ENCODE peak calls at places on chromosomes 1 and 21, in seven cellular contexts. One of them, this sample, is unnamed.
A peak's percentile ranks its signal among the peaks of the same experiment; 100 is the strongest.

GRCh38 chr1:241142493-241142892 is 214.5 kb downstream of the RGS7 start:
- DNase-seq in lower lobe of right lung: no peak
- DNase-seq in brain microvascular endothelial cell: no peak
- DNase-seq in GM23338: peak; percentile 73
- DNase-seq in IMR-90: no peak
- DNase-seq in osteoblast: no peak
- DNase-seq in SJSA1: no peak
- DNase-seq in this sample: no peak

GRCh38 chr1:5690878-5691277 is 301.3 kb downstream of the NPHP4 start:
- DNase-seq in lower lobe of right lung: no peak
- DNase-seq in brain microvascular endothelial cell: no peak
- DNase-seq in GM23338: no peak
- DNase-seq in IMR-90: no peak
- DNase-seq in osteoblast: no peak
- DNase-seq in SJSA1: no peak
- DNase-seq in this sample: peak; percentile 40

GRCh38 chr1:205983925-205984725 is 19.1 kb downstream of the RAB7B start:
- DNase-seq in lower lobe of right lung: peak; percentile 67
- DNase-seq in brain microvascular endothelial cell: no peak
- DNase-seq in GM23338: peak; percentile 86
- DNase-seq in IMR-90: peak; percentile 55
- DNase-seq in osteoblast: peak; percentile 94
- DNase-seq in SJSA1: peak; percentile 25
- DNase-seq in this sample: peak; percentile 85

GRCh38 chr1:216600730-216601426 is 122.4 kb downstream of the ESRRG start:
- DNase-seq in lower lobe of right lung: peak; percentile 83
- DNase-seq in brain microvascular endothelial cell: peak; percentile 62
- DNase-seq in GM23338: peak; percentile 89
- DNase-seq in IMR-90: peak; percentile 78
- DNase-seq in osteoblast: peak; percentile 93
- DNase-seq in SJSA1: peak; percentile 89
- DNase-seq in this sample: peak; percentile 81

GRCh38 chr1:83606416-83606955 is 392.4 kb downstream of the TTLL7 start:
- DNase-seq in lower lobe of right lung: no peak
- DNase-seq in brain microvascular endothelial cell: no peak
- DNase-seq in GM23338: no peak
- DNase-seq in IMR-90: no peak
- DNase-seq in osteoblast: no peak
- DNase-seq in SJSA1: no peak
- DNase-seq in this sample: no peak

GRCh38 chr1:4173731-4174130 is 273.7 kb upstream of the C1orf174 start:
- DNase-seq in lower lobe of right lung: no peak
- DNase-seq in brain microvascular endothelial cell: no peak
- DNase-seq in GM23338: no peak
- DNase-seq in IMR-90: no peak
- DNase-seq in osteoblast: no peak
- DNase-seq in SJSA1: no peak
- DNase-seq in this sample: no peak

GRCh38 chr1:61287734-61288133 is 205.4 kb downstream of the NFIA start:
- DNase-seq in lower lobe of right lung: no peak
- DNase-seq in brain microvascular endothelial cell: peak; percentile 89
- DNase-seq in GM23338: no peak
- DNase-seq in IMR-90: peak; percentile 79
- DNase-seq in osteoblast: peak; percentile 70
- DNase-seq in SJSA1: no peak
- DNase-seq in this sample: no peak

GRCh38 chr1:1921901-1922753 is 3.0 kb upstream of the TMEM52 start:
- DNase-seq in lower lobe of right lung: no peak
- DNase-seq in brain microvascular endothelial cell: no peak
- DNase-seq in GM23338: no peak
- DNase-seq in IMR-90: no peak
- DNase-seq in osteoblast: peak; percentile 89
- DNase-seq in SJSA1: no peak
- DNase-seq in this sample: no peak

GRCh38 chr1:20323613-20323920 is 32.9 kb downstream of the VWA5B1 start:
- DNase-seq in lower lobe of right lung: no peak
- DNase-seq in brain microvascular endothelial cell: no peak
- DNase-seq in GM23338: no peak
- DNase-seq in IMR-90: peak; percentile 12
- DNase-seq in osteoblast: peak; percentile 86
- DNase-seq in SJSA1: no peak
- DNase-seq in this sample: no peak

GRCh38 chr21:37207441-37208009 is 59.6 kb downstream of the VPS26C start:
- DNase-seq in lower lobe of right lung: no peak
- DNase-seq in brain microvascular endothelial cell: no peak
- DNase-seq in GM23338: no peak
- DNase-seq in IMR-90: no peak
- DNase-seq in osteoblast: no peak
- DNase-seq in SJSA1: peak; percentile 43
- DNase-seq in this sample: no peak

GRCh38 chr1:7705048-7705907 is 65.8 kb upstream of the VAMP3 start:
- DNase-seq in lower lobe of right lung: peak; percentile 71
- DNase-seq in brain microvascular endothelial cell: no peak
- DNase-seq in GM23338: peak; percentile 76
- DNase-seq in IMR-90: no peak
- DNase-seq in osteoblast: no peak
- DNase-seq in SJSA1: no peak
- DNase-seq in this sample: peak; percentile 80

GRCh38 chr1:234970371-234970730 is 158.3 kb downstream of the TOMM20 start:
- DNase-seq in lower lobe of right lung: no peak
- DNase-seq in brain microvascular endothelial cell: peak; percentile 88
- DNase-seq in GM23338: no peak
- DNase-seq in IMR-90: peak; percentile 98
- DNase-seq in osteoblast: peak; percentile 58
- DNase-seq in SJSA1: no peak
- DNase-seq in this sample: no peak

GRCh38 chr21:38306833-38307232 is 50.0 kb downstream of the KCNJ15 start:
- DNase-seq in lower lobe of right lung: no peak
- DNase-seq in brain microvascular endothelial cell: peak; percentile 96
- DNase-seq in GM23338: no peak
- DNase-seq in IMR-90: peak; percentile 99
- DNase-seq in osteoblast: peak; percentile 86
- DNase-seq in SJSA1: no peak
- DNase-seq in this sample: no peak

GRCh38 chr1:172460177-172460576 is 16.3 kb upstream of the PIGC start:
- DNase-seq in lower lobe of right lung: no peak
- DNase-seq in brain microvascular endothelial cell: no peak
- DNase-seq in GM23338: no peak
- DNase-seq in IMR-90: no peak
- DNase-seq in osteoblast: no peak
- DNase-seq in SJSA1: no peak
- DNase-seq in this sample: no peak

GRCh38 chr1:162397039-162397448 is 14.9 kb downstream of the SH2D1B start:
- DNase-seq in lower lobe of right lung: no peak
- DNase-seq in brain microvascular endothelial cell: no peak
- DNase-seq in GM23338: no peak
- DNase-seq in IMR-90: no peak
- DNase-seq in osteoblast: no peak
- DNase-seq in SJSA1: no peak
- DNase-seq in this sample: no peak

GRCh38 chr1:77888071-77888428 is 374 bp upstream of the NEXN start:
- DNase-seq in lower lobe of right lung: no peak
- DNase-seq in brain microvascular endothelial cell: peak; percentile 53
- DNase-seq in GM23338: no peak
- DNase-seq in IMR-90: peak; percentile 74
- DNase-seq in osteoblast: peak; percentile 91
- DNase-seq in SJSA1: peak; percentile 81
- DNase-seq in this sample: no peak

GRCh38 chr1:150764617-150765090 is 924 bp downstream of the CTSS start:
- DNase-seq in lower lobe of right lung: no peak
- DNase-seq in brain microvascular endothelial cell: peak; percentile 23
- DNase-seq in GM23338: no peak
- DNase-seq in IMR-90: peak; percentile 97
- DNase-seq in osteoblast: no peak
- DNase-seq in SJSA1: peak; percentile 83
- DNase-seq in this sample: no peak
- H3K4me3 ChIP-seq in lower lobe of right lung: peak overlapping the region; percentile 55
- H3K4me3 ChIP-seq in brain microvascular endothelial cell: no peak overlapping the region
- H3K4me3 ChIP-seq in GM23338: no peak overlapping the region
- H3K4me3 ChIP-seq in IMR-90: no peak overlapping the region
- H3K4me3 ChIP-seq in osteoblast: no peak overlapping the region
- H3K4me3 ChIP-seq in SJSA1: no peak overlapping the region
- H3K4me3 ChIP-seq in this sample: no peak overlapping the region

DNA sequence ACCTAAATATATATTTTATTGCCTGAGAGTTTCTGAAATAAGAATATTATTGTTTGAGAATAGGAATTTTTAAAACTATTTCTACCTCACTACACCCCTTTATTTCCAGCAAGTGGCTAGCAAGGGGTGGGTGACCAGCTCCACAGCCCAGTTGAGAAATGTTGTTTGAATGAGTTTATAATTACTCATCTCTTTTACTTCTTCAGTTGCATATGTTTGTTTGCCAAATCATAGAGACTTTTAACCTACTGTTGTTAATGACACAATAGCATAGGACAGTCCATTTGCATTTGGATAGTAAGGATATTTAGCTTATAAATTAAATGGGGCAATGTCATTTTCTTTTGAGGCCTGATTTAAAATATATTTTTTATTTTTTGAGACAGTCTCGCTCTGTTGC is 127.8 kb downstream of the NRDC start:
- DNase-seq in lower lobe of right lung: no peak
- DNase-seq in brain microvascular endothelial cell: no peak
- DNase-seq in GM23338: no peak
- DNase-seq in IMR-90: peak; percentile 42
- DNase-seq in osteoblast: no peak
- DNase-seq in SJSA1: no peak
- DNase-seq in this sample: no peak
- H3K36me3 ChIP-seq in lower lobe of right lung: peaks cover 36% of the 10 kb centered on the region
- H3K36me3 ChIP-seq in brain microvascular endothelial cell: peaks cover 13% of the 10 kb centered on the region
- H3K36me3 ChIP-seq in GM23338: no peaks in the 10 kb centered on the region
- H3K36me3 ChIP-seq in IMR-90: peaks cover 16% of the 10 kb centered on the region
- H3K36me3 ChIP-seq in osteoblast: peaks cover 24% of the 10 kb centered on the region
- H3K36me3 ChIP-seq in SJSA1: peaks cover 33% of the 10 kb centered on the region
- H3K36me3 ChIP-seq in this sample: peaks cover 3% of the 10 kb centered on the region

GRCh38 chr21:42537106-42537742 is 23.6 kb downstream of the SLC37A1 start:
- DNase-seq in lower lobe of right lung: no peak
- DNase-seq in brain microvascular endothelial cell: no peak
- DNase-seq in GM23338: no peak
- DNase-seq in IMR-90: no peak
- DNase-seq in osteoblast: no peak
- DNase-seq in SJSA1: no peak
- DNase-seq in this sample: no peak
- H3K27me3 ChIP-seq in lower lobe of right lung: no peaks in the 10 kb centered on the region
- H3K27me3 ChIP-seq in brain microvascular endothelial cell: no peaks in the 10 kb centered on the region
- H3K27me3 ChIP-seq in GM23338: no peaks in the 10 kb centered on the region
- H3K27me3 ChIP-seq in IMR-90: peaks cover 23% of the 10 kb centered on the region
- H3K27me3 ChIP-seq in osteoblast: peaks cover 6% of the 10 kb centered on the region
- H3K27me3 ChIP-seq in SJSA1: no peaks in the 10 kb centered on the region
- H3K27me3 ChIP-seq in this sample: no peaks in the 10 kb centered on the region

DNA sequence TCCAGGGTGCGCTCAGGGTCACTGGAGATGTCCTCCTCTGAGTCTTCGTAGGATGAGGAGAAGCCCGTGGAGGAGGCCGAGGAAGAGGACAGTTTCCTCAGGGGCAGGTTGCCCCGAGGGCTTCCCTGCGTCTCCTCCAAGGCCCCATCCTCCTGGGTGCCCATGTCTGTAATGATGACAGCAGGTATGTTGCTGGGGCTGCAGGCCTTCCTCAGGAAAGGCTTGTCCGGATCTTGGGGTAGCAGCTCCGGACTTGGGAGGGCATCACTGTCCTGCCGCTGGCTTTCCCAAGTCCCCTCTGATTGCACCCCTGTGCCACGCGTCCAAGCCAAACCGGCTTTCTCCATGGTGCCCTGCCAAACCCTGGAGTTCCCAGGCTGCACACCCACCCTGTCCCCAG is 3.5 kb downstream of the ITPKB start:
- DNase-seq in lower lobe of right lung: no peak
- DNase-seq in brain microvascular endothelial cell: no peak
- DNase-seq in GM23338: no peak
- DNase-seq in IMR-90: no peak
- DNase-seq in osteoblast: no peak
- DNase-seq in SJSA1: no peak
- DNase-seq in this sample: no peak
- H3K4me3 ChIP-seq in lower lobe of right lung: peak overlapping the region; percentile 98
- H3K4me3 ChIP-seq in brain microvascular endothelial cell: no peak overlapping the region
- H3K4me3 ChIP-seq in GM23338: peak overlapping the region; percentile 90
- H3K4me3 ChIP-seq in IMR-90: no peak overlapping the region
- H3K4me3 ChIP-seq in osteoblast: no peak overlapping the region
- H3K4me3 ChIP-seq in SJSA1: no peak overlapping the region
- H3K4me3 ChIP-seq in this sample: no peak overlapping the region

GRCh38 chr21:28979092-28979491 is 13.6 kb downstream of the LTN1 start:
- DNase-seq in lower lobe of right lung: no peak
- DNase-seq in brain microvascular endothelial cell: no peak
- DNase-seq in GM23338: no peak
- DNase-seq in IMR-90: no peak
- DNase-seq in osteoblast: no peak
- DNase-seq in SJSA1: no peak
- DNase-seq in this sample: no peak

GRCh38 chr21:28971171-28971570 is 21.5 kb downstream of the LTN1 start:
- DNase-seq in lower lobe of right lung: no peak
- DNase-seq in brain microvascular endothelial cell: no peak
- DNase-seq in GM23338: peak; percentile 16
- DNase-seq in IMR-90: peak; percentile 19
- DNase-seq in osteoblast: no peak
- DNase-seq in SJSA1: no peak
- DNase-seq in this sample: no peak

GRCh38 chr21:28972398-28972797 is 20.3 kb downstream of the LTN1 start:
- DNase-seq in lower lobe of right lung: no peak
- DNase-seq in brain microvascular endothelial cell: no peak
- DNase-seq in GM23338: no peak
- DNase-seq in IMR-90: no peak
- DNase-seq in osteoblast: no peak
- DNase-seq in SJSA1: no peak
- DNase-seq in this sample: no peak

GRCh38 chr21:28974531-28975227 is 18.0 kb downstream of the LTN1 start:
- DNase-seq in lower lobe of right lung: no peak
- DNase-seq in brain microvascular endothelial cell: no peak
- DNase-seq in GM23338: no peak
- DNase-seq in IMR-90: no peak
- DNase-seq in osteoblast: no peak
- DNase-seq in SJSA1: peak; percentile 63
- DNase-seq in this sample: no peak

DNA sequence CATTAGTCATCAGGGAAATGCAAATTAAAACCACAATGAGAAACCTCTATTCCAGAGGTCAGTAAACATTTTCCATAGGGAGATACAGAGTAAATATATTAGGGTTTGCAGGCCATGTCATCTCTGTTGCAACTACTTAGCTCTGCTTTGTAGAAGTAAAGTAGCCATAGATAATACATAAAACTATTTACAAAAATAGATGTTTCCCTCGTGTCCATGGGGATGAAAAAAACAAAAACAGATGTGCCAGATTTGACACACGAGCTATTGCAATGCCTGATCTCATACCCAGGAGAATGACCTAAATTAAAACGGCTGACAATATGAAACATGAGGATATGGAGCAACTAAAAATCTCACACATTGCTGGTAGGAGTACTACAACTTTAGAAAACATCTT is 17.3 kb downstream of the LTN1 start:
- DNase-seq in lower lobe of right lung: no peak
- DNase-seq in brain microvascular endothelial cell: no peak
- DNase-seq in GM23338: no peak
- DNase-seq in IMR-90: peak; percentile 45
- DNase-seq in osteoblast: no peak
- DNase-seq in SJSA1: peak; percentile 31
- DNase-seq in this sample: no peak
- H3K36me3 ChIP-seq in lower lobe of right lung: peaks cover 88% of the 10 kb centered on the region
- H3K36me3 ChIP-seq in brain microvascular endothelial cell: peaks cover 21% of the 10 kb centered on the region
- H3K36me3 ChIP-seq in GM23338: peaks cover 3% of the 10 kb centered on the region
- H3K36me3 ChIP-seq in IMR-90: peaks cover 18% of the 10 kb centered on the region
- H3K36me3 ChIP-seq in osteoblast: peaks cover 14% of the 10 kb centered on the region
- H3K36me3 ChIP-seq in SJSA1: peaks cover 36% of the 10 kb centered on the region
- H3K36me3 ChIP-seq in this sample: peaks cover 3% of the 10 kb centered on the region

GRCh38 chr1:222064388-222065201 is 322.7 kb upstream of the DUSP10 start:
- DNase-seq in lower lobe of right lung: no peak
- DNase-seq in brain microvascular endothelial cell: peak; percentile 68
- DNase-seq in GM23338: no peak
- DNase-seq in IMR-90: peak; percentile 87
- DNase-seq in osteoblast: peak; percentile 46
- DNase-seq in SJSA1: no peak
- DNase-seq in this sample: no peak
- H3K27me3 ChIP-seq in lower lobe of right lung: no peaks in the 10 kb centered on the region
- H3K27me3 ChIP-seq in brain microvascular endothelial cell: no peaks in the 10 kb centered on the region
- H3K27me3 ChIP-seq in GM23338: no peaks in the 10 kb centered on the region
- H3K27me3 ChIP-seq in IMR-90: no peaks in the 10 kb centered on the region
- H3K27me3 ChIP-seq in osteoblast: no peaks in the 10 kb centered on the region
- H3K27me3 ChIP-seq in SJSA1: no peaks in the 10 kb centered on the region
- H3K27me3 ChIP-seq in this sample: no peaks in the 10 kb centered on the region